ENCODE peak calls at places on chromosomes 11 and 22, in seven cellular contexts. B is uterus; A is type B pancreatic cell; O is cardiac muscle cell; P is SK-N-SH; C is thyroid gland; W is CD8-positive, alpha-beta T cell. Z is an unnamed sample.

GRCh38 chr11:14500181-14500651 is 605 bp upstream of the COPB1 start:
- DNase-seq in B (no peak), A (no peak), O (peak; percentile 62), P (peak; percentile 48), C (peak; percentile 49), W (no peak), Z (no peak)

GRCh38 chr11:19711911-19712280 is 741 bp upstream of the NAV2 start:
- DNase-seq in B (peak; percentile 31), A (no peak), O (no peak), P (no peak), C (peak; percentile 57), W (no peak), Z (no peak)

GRCh38 chr11:75298191-75298590 is 53.3 kb downstream of the ARRB1 start:
- DNase-seq in B (no peak), A (no peak), O (no peak), P (no peak), C (no peak), W (no peak), Z (no peak)

GRCh38 chr11:57214494-57214893 is 22.6 kb downstream of the APLNR start:
- DNase-seq in B (no peak), A (no peak), O (peak; percentile 74), P (no peak), C (no peak), W (no peak), Z (peak; percentile 21)

GRCh38 chr11:34259087-34259486 is 98.7 kb downstream of the ABTB2 start:
- DNase-seq in B (no peak), A (no peak), O (no peak), P (peak; percentile 63), C (no peak), W (no peak), Z (no peak)

GRCh38 chr11:71112990-71113389 is 139.4 kb downstream of the SHANK2 start:
- DNase-seq in B (no peak), A (no peak), O (no peak), P (no peak), C (peak; percentile 74), W (no peak), Z (no peak)

GRCh38 chr11:104060820-104061219 is 24.4 kb downstream of the DDI1 start:
- DNase-seq in B (no peak), A (no peak), O (peak; percentile 32), P (no peak), C (no peak), W (no peak), Z (no peak)

GRCh38 chr22:23053051-23053707 is 17.1 kb upstream of the GNAZ start:
- DNase-seq in B (no peak), A (peak; percentile 44), O (no peak), P (no peak), C (no peak), W (no peak), Z (no peak)

GRCh38 chr11:86214710-86215109 is 29.8 kb upstream of the EED start:
- DNase-seq in B (no peak), A (no peak), O (no peak), P (no peak), C (no peak), W (no peak), Z (no peak)

GRCh38 chr11:69156673-69157155 is 979 bp downstream of the SMIM38 start:
- DNase-seq in B (no peak), A (no peak), O (peak; percentile 62), P (no peak), C (no peak), W (no peak), Z (no peak)

GRCh38 chr11:102966011-102966410 is 10.5 kb upstream of the MMP13 start:
- DNase-seq in B (no peak), A (no peak), O (no peak), P (no peak), C (no peak), W (no peak), Z (no peak)

GRCh38 chr22:20926243-20926642 is 9.0 kb downstream of the CRKL start:
- DNase-seq in B (no peak), A (no peak), O (no peak), P (no peak), C (no peak), W (no peak), Z (no peak)

GRCh38 chr11:68430801-68431200 is 29.8 kb upstream of the PPP6R3 start:
- DNase-seq in B (no peak), A (no peak), O (no peak), P (no peak), C (peak; percentile 32), W (no peak), Z (no peak)

GRCh38 chr11:16184588-16184987 is 171.8 kb downstream of the SOX6 start:
- DNase-seq in B (no peak), A (no peak), O (peak; percentile 34), P (no peak), C (no peak), W (no peak), Z (no peak)

GRCh38 chr11:624705-625635 is at the start of gene CDHR5:
- DNase-seq in B (no peak), A (no peak), O (no peak), P (no peak), C (no peak), W (no peak), Z (no peak)

GRCh38 chr11:120995184-120995583 is 28.7 kb upstream of the TBCEL start:
- DNase-seq in B (no peak), A (no peak), O (no peak), P (no peak), C (no peak), W (no peak), Z (no peak)

GRCh38 chr11:91686700-91687099 is 537.9 kb upstream of the FAT3 start:
- DNase-seq in B (no peak), A (no peak), O (no peak), P (no peak), C (no peak), W (no peak), Z (no peak)

GRCh38 chr22:37519268-37520195 is at the start of gene CARD10:
- DNase-seq in B (no peak), A (no peak), O (peak; percentile 44), P (peak; percentile 89), C (peak; percentile 47), W (no peak), Z (no peak)

GRCh38 chr22:49010901-49011300 is 816.8 kb downstream of the BRD1 start:
- DNase-seq in B (no peak), A (no peak), O (no peak), P (peak; percentile 9), C (no peak), W (no peak), Z (no peak)

GRCh38 chr11:34601609-34602008 is 19.3 kb upstream of the EHF start:
- DNase-seq in B (no peak), A (no peak), O (no peak), P (no peak), C (no peak), W (no peak), Z (no peak)

GRCh38 chr11:44474702-44475101 is 90.8 kb upstream of the CD82 start:
- DNase-seq in B (no peak), A (no peak), O (no peak), P (no peak), C (no peak), W (no peak), Z (no peak)

GRCh38 chr11:746289-747175 is 732 bp upstream of the TALDO1 start:
- DNase-seq in B (no peak), A (no peak), O (no peak), P (no peak), C (no peak), W (no peak), Z (no peak)

GRCh38 chr11:126226334-126227084 is 14.9 kb downstream of the FAM118B start:
- DNase-seq in B (no peak), A (no peak), O (no peak), P (no peak), C (no peak), W (no peak), Z (no peak)

GRCh38 chr11:24155792-24156191 is 341.1 kb upstream of the LUZP2 start:
- DNase-seq in B (no peak), A (no peak), O (no peak), P (no peak), C (no peak), W (no peak), Z (no peak)
- TF ChIP-seq CTCF in B (no peak), A (no peak), O (no peak), P (no peak), C (no peak), W (no peak), Z (no peak)

GRCh38 chr11:66176650-66177049 is 91.8 kb upstream of the RAB1B start:
- DNase-seq in B (no peak), A (no peak), O (no peak), P (no peak), C (no peak), W (no peak), Z (no peak)

GRCh38 chr11:66181632-66182345 is 86.7 kb upstream of the RAB1B start:
- DNase-seq in B (no peak), A (no peak), O (no peak), P (no peak), C (no peak), W (no peak), Z (no peak)

GRCh38 chr11:66178871-66179270 is 89.6 kb upstream of the RAB1B start:
- DNase-seq in B (no peak), A (no peak), O (no peak), P (no peak), C (no peak), W (no peak), Z (no peak)

GRCh38 chr11:66183581-66184048 is 84.8 kb upstream of the RAB1B start:
- DNase-seq in B (no peak), A (no peak), O (peak; percentile 15), P (no peak), C (peak; percentile 11), W (no peak), Z (no peak)

GRCh38 chr11:66178183-66178582 is 90.3 kb upstream of the RAB1B start:
- DNase-seq in B (no peak), A (no peak), O (no peak), P (no peak), C (no peak), W (no peak), Z (no peak)
- TF ChIP-seq CTCF in B (no peak), A (no peak), O (no peak), P (no peak), C (no peak), W (no peak), Z (no peak)

DNA sequence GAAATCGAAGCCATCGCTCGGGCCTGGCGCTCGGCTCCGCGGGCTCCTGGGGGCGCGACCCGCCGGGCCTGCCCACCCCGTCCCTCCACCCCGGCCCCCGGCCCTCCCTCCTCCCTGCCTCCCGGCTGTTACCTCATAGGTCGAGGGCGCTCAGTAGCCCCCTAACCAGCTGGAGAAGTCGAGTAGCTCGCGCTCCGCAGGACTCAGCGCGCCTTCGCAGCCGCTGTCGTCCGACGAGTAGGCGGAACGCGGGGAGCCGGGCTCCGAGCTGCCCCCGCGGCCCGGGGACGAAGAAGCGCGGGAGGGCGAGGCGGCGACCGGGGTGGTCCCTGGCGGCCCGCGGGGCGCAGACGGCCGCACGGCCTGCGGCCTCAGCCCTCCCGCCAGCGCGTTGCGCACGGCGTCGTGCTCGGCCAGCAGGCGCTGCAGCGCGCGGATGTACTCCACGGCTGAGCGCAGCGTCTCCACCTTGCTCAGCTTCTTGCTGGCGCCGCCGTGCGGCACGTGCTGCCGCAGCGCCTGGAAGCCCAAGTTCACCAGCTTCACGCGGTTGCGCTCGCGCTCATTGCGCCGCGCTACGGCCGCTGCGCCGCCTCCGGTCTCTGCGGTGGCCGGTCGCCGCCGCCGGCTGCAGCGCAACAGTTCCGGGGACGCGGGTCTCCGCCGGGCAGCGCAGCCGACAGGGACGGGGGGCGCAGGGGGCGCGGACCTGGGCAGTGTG is 627 bp downstream of the ASCL2 start:
- DNase-seq in B (peak; percentile 53), A (peak; percentile 82), O (peak; percentile 77), P (peak; percentile 82), C (peak; percentile 68), W (no peak), Z (no peak)
- TF ChIP-seq CTCF in B (peak; percentile 33), A (peak; percentile 57), O (peak; percentile 22), P (no peak), C (no peak), W (no peak), Z (no peak)

GRCh38 chr11:2074266-2074825 is 64.8 kb downstream of the IGF2 start:
- DNase-seq in B (no peak), A (no peak), O (no peak), P (no peak), C (no peak), W (no peak), Z (no peak)
- TF ChIP-seq CTCF in B (no peak), A (peak; percentile 50), O (peak; percentile 29), P (peak; percentile 12), C (no peak), W (no peak), Z (no peak)